ENCODE peak calls at places on chromosomes 5 and 9, in ten cellular contexts. M is WTC11; E is progenitor cell of endocrine pancreas; B is IMR-90; K is astrocyte; J is left ventricle myocardium inferior; D is heart right ventricle; V is fibroblast of mammary gland; T is CD8-positive, alpha-beta T cell; N is AG09319. P is an unnamed sample.

GRCh38 chr5:371811-372555 is 50.5 kb downstream of the AHRR start:
- DNase-seq in M (no peak), E (peak; percentile 8), B (no peak), K (no peak), J (no peak), D (no peak), V (no peak), T (peak; percentile 47), N (no peak), P (peak; percentile 31)

GRCh38 chr9:132572921-132573320 is 9.5 kb upstream of the BARHL1 start:
- DNase-seq in M (no peak), E (no peak), B (no peak), K (no peak), J (no peak), D (no peak), V (peak; percentile 23), T (no peak), N (no peak), P (no peak)

GRCh38 chr9:6930827-6931226 is 173.1 kb downstream of the KDM4C start:
- DNase-seq in M (no peak), E (no peak), B (peak; percentile 72), K (peak; percentile 80), J (no peak), D (no peak), V (peak; percentile 67), T (no peak), N (no peak), P (no peak)

GRCh38 chr9:110875275-110875674 is 163.0 kb downstream of the LPAR1 start:
- DNase-seq in M (peak; percentile 68), E (no peak), B (no peak), K (no peak), J (peak; percentile 32), D (peak; percentile 35), V (no peak), T (no peak), N (no peak), P (peak; percentile 23)

GRCh38 chr5:135253601-135254165 is 145.3 kb downstream of the MACROH2A1 start:
- DNase-seq in M (no peak), E (no peak), B (no peak), K (peak; percentile 46), J (no peak), D (no peak), V (no peak), T (no peak), N (no peak), P (no peak)

GRCh38 chr9:250039-250438 is 35.4 kb downstream of the DOCK8 start:
- DNase-seq in M (no peak), E (no peak), B (no peak), K (no peak), J (no peak), D (no peak), V (no peak), T (no peak), N (no peak), P (no peak)

GRCh38 chr9:89746385-89747116 is 141.7 kb downstream of the GADD45G start:
- DNase-seq in M (no peak), E (no peak), B (no peak), K (no peak), J (peak; percentile 71), D (peak; percentile 37), V (peak; percentile 58), T (no peak), N (no peak), P (no peak)

GRCh38 chr9:81589819-81590218 is 99.5 kb downstream of the TLE1 start:
- DNase-seq in M (no peak), E (no peak), B (no peak), K (no peak), J (no peak), D (no peak), V (no peak), T (no peak), N (no peak), P (no peak)

GRCh38 chr5:75265731-75266130 is 29.1 kb upstream of the ANKRD31 start:
- DNase-seq in M (no peak), E (no peak), B (peak; percentile 53), K (peak; percentile 28), J (no peak), D (no peak), V (peak; percentile 51), T (no peak), N (peak; percentile 10), P (no peak)

GRCh38 chr9:114033397-114034103 is 44.5 kb downstream of the AMBP start:
- DNase-seq in M (peak; percentile 72), E (no peak), B (no peak), K (no peak), J (no peak), D (peak; percentile 48), V (peak; percentile 16), T (peak; percentile 36), N (no peak), P (no peak)

GRCh38 chr9:137247916-137248175 is 3.2 kb upstream of the STPG3 start:
- DNase-seq in M (no peak), E (no peak), B (no peak), K (no peak), J (no peak), D (no peak), V (no peak), T (no peak), N (no peak), P (no peak)

GRCh38 chr9:89667730-89668129 is 62.9 kb downstream of the GADD45G start:
- DNase-seq in M (no peak), E (no peak), B (no peak), K (no peak), J (no peak), D (no peak), V (no peak), T (no peak), N (no peak), P (no peak)

DNA sequence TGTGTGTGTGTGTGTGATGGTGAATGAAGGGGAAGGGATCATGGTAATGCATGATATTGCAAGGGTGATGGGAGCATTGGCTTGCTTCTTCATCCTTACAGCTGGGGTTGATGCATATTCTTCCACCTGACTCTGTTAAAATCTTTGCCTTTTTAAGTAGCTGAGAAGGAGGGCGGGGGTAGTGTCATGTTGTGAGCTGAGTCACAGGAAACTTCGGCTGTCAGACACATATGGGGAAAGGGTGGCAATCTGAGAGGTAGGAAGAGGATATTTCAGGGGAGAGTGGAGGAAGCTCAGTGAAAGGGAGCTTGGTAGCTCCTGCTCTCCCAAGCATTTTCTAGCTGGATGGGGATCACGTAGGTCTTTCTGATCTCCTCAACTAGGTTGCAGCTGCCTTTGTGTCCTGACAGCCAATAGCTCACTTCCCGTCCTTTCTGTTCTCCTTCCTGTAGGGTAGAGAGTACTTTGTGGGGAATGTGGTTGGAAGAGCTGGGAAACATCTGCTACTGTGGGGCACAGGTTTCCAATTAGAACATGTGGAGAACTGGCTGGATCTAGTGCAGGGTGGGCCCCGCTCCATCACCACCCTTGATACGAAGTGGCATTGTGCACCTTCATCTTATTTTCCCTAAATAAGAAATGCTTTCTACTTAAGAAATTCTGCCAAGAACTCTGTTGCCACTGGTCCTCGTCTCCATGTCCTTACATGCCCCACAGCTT is 18.1 kb upstream of the CLK4 start:
- DNase-seq in M (no peak), E (no peak), B (no peak), K (peak; percentile 20), J (no peak), D (no peak), V (peak; percentile 76), T (no peak), N (no peak), P (peak; percentile 59)
- TF ChIP-seq CTCF in M (no peak), E (no peak), B (no peak), K (no peak), J (no peak), D (no peak), V (no peak), T (no peak), N (no peak), P (no peak)

GRCh38 chr9:71446499-71447411 is 321.6 kb downstream of the CEMIP2 start:
- DNase-seq in M (peak; percentile 88), E (peak; percentile 78), B (peak; percentile 46), K (peak; percentile 51), J (no peak), D (peak; percentile 14), V (peak; percentile 47), T (no peak), N (peak; percentile 3), P (peak; percentile 32)
- TF ChIP-seq CTCF in M (no peak), E (peak; percentile 44), B (no peak), K (no peak), J (no peak), D (no peak), V (no peak), T (no peak), N (peak; percentile 9), P (no peak)

GRCh38 chr5:41891066-41891707 is 13.0 kb upstream of the RIMOC1 start:
- DNase-seq in M (no peak), E (no peak), B (no peak), K (no peak), J (no peak), D (no peak), V (no peak), T (no peak), N (no peak), P (no peak)
- TF ChIP-seq CTCF in M (no peak), E (no peak), B (no peak), K (no peak), J (no peak), D (no peak), V (no peak), T (no peak), N (no peak), P (no peak)

DNA sequence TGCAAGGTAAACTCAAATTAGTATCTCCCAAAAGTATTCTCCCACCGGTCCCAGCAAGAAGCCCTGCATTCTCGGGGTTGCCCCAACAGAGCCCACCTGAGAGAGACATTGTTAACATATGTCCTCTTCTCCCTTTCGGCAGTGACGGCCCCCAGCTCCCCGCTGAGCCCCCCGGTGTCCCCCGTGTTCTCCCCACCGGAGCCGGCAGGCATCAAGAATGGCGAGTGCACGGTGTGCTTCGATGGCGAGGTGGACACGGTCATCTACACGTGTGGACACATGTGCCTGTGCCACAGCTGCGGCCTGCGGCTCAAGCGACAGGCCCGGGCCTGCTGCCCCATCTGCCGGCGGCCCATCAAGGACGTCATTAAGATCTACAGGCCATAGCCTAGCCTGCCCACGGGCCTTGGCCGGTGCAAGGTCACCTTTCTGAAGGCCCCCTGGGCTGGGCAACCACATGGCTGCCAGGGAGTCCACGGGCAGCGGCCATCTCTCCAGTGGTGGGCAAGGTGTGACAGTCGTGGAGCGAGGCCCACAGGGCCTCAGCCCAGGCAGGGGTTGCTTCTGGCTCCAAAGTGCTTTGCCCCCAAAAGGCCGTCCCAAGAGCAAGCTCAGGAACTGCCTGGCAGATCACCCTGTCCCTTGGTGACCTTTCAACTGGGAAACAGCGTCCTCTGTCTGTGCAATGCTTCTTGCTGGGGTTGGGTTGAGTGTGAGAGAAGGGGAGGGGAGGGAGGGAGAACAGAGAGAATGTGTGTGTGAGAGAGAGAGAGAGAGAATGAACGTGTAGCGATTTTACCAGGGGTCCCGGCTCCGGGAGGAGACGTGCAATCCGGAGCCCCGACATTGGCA is 45.7 kb downstream of the NEURL1B start:
- DNase-seq in M (no peak), E (no peak), B (no peak), K (no peak), J (no peak), D (no peak), V (no peak), T (no peak), N (no peak), P (no peak)
- TF ChIP-seq CTCF in M (no peak), E (no peak), B (no peak), K (no peak), J (no peak), D (no peak), V (no peak), T (no peak), N (no peak), P (no peak)